ENCODE peak calls at places on chromosomes 11 and 22, in seven cellular contexts. L is H9, G is IMR-90, M is PC-9, A is K562, O is astrocyte, Q is PC-3. F is an unnamed sample.

GRCh38 chr11:111777094-111778046 is 11.2 kb upstream of the PPP2R1B start:
- DNase-seq in G (peak; percentile 82), Q (peak; percentile 81), L (no peak), O (peak; percentile 54), A (peak; percentile 63), M (peak; percentile 8), F (peak; percentile 100)

GRCh38 chr22:32177221-32177765 is 18.2 kb upstream of the C22orf42 start:
- DNase-seq in M (no peak), Q (peak; percentile 1), A (no peak), O (no peak), L (no peak), G (no peak), F (no peak)

GRCh38 chr22:42613869-42614268 is 814 bp downstream of the POLDIP3 start:
- DNase-seq in O (peak; percentile 15), Q (peak; percentile 13), M (no peak), A (no peak), G (no peak), L (no peak), F (no peak)

GRCh38 chr11:1771700-1772099 is 8.0 kb upstream of the CTSD start:
- DNase-seq in Q (no peak), A (no peak), O (peak; percentile 38), L (no peak), G (peak; percentile 62), M (no peak), F (no peak)

GRCh38 chr11:62595124-62595523 is 3.8 kb upstream of the TUT1 start:
- DNase-seq in A (no peak), Q (no peak), M (no peak), L (no peak), O (no peak), G (no peak), F (no peak)

GRCh38 chr22:35258144-35258988 is 1.1 kb downstream of the HMGXB4 start:
- DNase-seq in A (peak; percentile 12), O (peak; percentile 51), L (peak; percentile 46), G (peak; percentile 11), M (no peak), Q (peak; percentile 25), F (peak; percentile 68)

GRCh38 chr11:45085657-45086501 is 60.6 kb upstream of the PRDM11 start:
- DNase-seq in Q (no peak), O (no peak), M (no peak), G (no peak), A (no peak), L (peak; percentile 54), F (no peak)

GRCh38 chr11:126695293-126695692 is 305.3 kb downstream of the KIRREL3 start:
- DNase-seq in A (no peak), M (no peak), G (no peak), L (no peak), Q (no peak), O (no peak), F (no peak)

GRCh38 chr11:26741036-26741435 is 19.2 kb upstream of the SLC5A12 start:
- DNase-seq in O (peak; percentile 69), A (no peak), L (no peak), M (no peak), Q (no peak), G (no peak), F (peak; percentile 2)

GRCh38 chr22:20761536-20761935 is 12.4 kb upstream of the SERPIND1 start:
- DNase-seq in O (peak; percentile 45), G (peak; percentile 55), A (no peak), L (no peak), Q (no peak), M (no peak), F (no peak)

GRCh38 chr22:47163481-47163875 is 401.0 kb downstream of the TBC1D22A start:
- DNase-seq in O (no peak), M (no peak), L (peak; percentile 17), G (no peak), Q (no peak), A (no peak), F (no peak)

GRCh38 chr11:32006799-32007388 is 84.0 kb upstream of the RCN1 start:
- DNase-seq in O (peak; percentile 23), A (peak; percentile 46), Q (peak; percentile 71), G (peak; percentile 51), M (peak; percentile 25), L (peak; percentile 44), F (peak; percentile 88)

GRCh38 chr11:111785886-111786412 is 19.8 kb upstream of the PPP2R1B start:
- DNase-seq in O (no peak), A (no peak), M (no peak), L (no peak), G (no peak), Q (no peak), F (no peak)

GRCh38 chr11:92752122-92752521 is 217.3 kb upstream of the MTNR1B start:
- DNase-seq in O (no peak), A (no peak), Q (no peak), G (no peak), M (no peak), L (no peak), F (no peak)

GRCh38 chr11:34706709-34707461 is 86.0 kb downstream of the EHF start:
- DNase-seq in L (no peak), M (no peak), O (no peak), Q (no peak), G (no peak), A (no peak), F (no peak)

GRCh38 chr11:97143463-97143862 is 753.6 kb downstream of the JRKL start:
- DNase-seq in O (no peak), G (no peak), A (no peak), M (no peak), L (no peak), Q (no peak), F (no peak)

GRCh38 chr11:74397531-74398243 is 546 bp downstream of the PGM2L1 start:
- DNase-seq in A (peak; percentile 36), M (peak; percentile 56), G (peak; percentile 30), Q (peak; percentile 77), O (peak; percentile 37), L (peak; percentile 45), F (no peak)

GRCh38 chr11:6531267-6531752 is 34.2 kb downstream of the DNHD1 start:
- DNase-seq in L (no peak), O (peak; percentile 8), M (peak; percentile 8), Q (peak; percentile 60), G (peak; percentile 52), A (peak; percentile 65), F (peak; percentile 66)

GRCh38 chr11:16895306-16895705 is 118.9 kb downstream of the PLEKHA7 start:
- DNase-seq in G (no peak), Q (no peak), A (no peak), M (no peak), L (no peak), O (peak; percentile 46), F (peak; percentile 43)

GRCh38 chr11:116505466-116506247 is 267.1 kb downstream of the BUD13 start:
- DNase-seq in O (no peak), Q (no peak), M (no peak), L (no peak), G (no peak), A (no peak), F (no peak)
- H3K4me2 ChIP-seq in O (no peak overlapping the region), Q (no peak overlapping the region), M (no peak overlapping the region), L (no peak overlapping the region), G (no peak overlapping the region), A (no peak overlapping the region), F (no peak overlapping the region)

GRCh38 chr11:68828155-68828931 is 13.4 kb downstream of the CPT1A start:
- DNase-seq in M (no peak), L (no peak), O (no peak), G (no peak), A (no peak), Q (no peak), F (no peak)

GRCh38 chr11:68826726-68827125 is 15.0 kb downstream of the CPT1A start:
- DNase-seq in Q (no peak), G (no peak), O (no peak), A (no peak), M (no peak), L (no peak), F (no peak)

GRCh38 chr11:68822546-68822945 is 19.2 kb downstream of the CPT1A start:
- DNase-seq in G (no peak), Q (no peak), O (no peak), M (no peak), L (no peak), A (no peak), F (no peak)

GRCh38 chr11:68827733-68828132 is 14.0 kb downstream of the CPT1A start:
- DNase-seq in Q (no peak), M (no peak), A (no peak), L (no peak), O (no peak), G (no peak), F (no peak)

DNA sequence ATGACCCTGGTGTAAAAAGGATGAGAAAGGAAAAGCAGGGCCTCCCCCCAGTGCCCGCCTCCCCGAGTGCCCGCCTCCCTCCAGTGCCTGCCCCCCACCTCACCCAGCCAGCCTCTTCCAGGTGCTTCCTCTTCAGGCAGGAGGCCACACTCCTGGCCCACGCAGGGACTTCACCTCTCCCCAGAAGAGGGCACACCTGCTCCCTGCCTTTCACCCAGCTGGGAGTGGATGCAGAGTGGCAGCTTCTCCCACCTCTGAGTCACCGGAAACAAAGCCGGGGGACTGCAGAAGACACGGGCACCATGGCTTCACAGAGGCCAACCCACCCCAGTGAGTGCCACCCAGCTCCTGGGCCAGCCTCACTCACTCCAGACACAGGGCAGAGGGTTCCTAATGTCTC is 16.1 kb downstream of the CPT1A start:
- DNase-seq in G (no peak), M (peak; percentile 73), L (peak; percentile 70), O (no peak), A (no peak), Q (peak; percentile 75), F (no peak)
- H3K4me2 ChIP-seq in G (no peak overlapping the region), M (no peak overlapping the region), L (no peak overlapping the region), O (no peak overlapping the region), A (no peak overlapping the region), Q (no peak overlapping the region), F (no peak overlapping the region)

DNA sequence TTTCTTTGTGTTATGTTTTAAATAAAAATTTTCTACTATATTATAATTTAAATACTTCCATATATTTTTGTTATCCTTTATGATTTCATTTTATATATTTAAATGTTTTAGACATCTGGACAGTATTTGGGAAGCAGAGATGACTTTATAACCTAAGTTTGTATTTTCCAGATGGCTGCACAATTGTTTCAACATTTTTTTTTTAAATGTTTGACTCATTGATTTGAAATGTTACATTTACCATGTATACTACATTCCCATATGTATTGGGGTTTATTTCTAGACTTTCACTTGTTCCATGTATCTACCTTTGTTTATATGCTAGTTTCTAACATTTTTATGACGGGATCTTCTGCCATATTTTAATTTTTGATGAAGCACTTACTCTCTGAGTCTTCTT is 766.5 kb downstream of the METTL15 start:
- DNase-seq in O (no peak), A (no peak), L (no peak), Q (peak; percentile 52), M (no peak), G (peak; percentile 53), F (no peak)
- H3K4me2 ChIP-seq in O (no peak overlapping the region), A (no peak overlapping the region), L (no peak overlapping the region), Q (no peak overlapping the region), M (no peak overlapping the region), G (no peak overlapping the region), F (no peak overlapping the region)

DNA sequence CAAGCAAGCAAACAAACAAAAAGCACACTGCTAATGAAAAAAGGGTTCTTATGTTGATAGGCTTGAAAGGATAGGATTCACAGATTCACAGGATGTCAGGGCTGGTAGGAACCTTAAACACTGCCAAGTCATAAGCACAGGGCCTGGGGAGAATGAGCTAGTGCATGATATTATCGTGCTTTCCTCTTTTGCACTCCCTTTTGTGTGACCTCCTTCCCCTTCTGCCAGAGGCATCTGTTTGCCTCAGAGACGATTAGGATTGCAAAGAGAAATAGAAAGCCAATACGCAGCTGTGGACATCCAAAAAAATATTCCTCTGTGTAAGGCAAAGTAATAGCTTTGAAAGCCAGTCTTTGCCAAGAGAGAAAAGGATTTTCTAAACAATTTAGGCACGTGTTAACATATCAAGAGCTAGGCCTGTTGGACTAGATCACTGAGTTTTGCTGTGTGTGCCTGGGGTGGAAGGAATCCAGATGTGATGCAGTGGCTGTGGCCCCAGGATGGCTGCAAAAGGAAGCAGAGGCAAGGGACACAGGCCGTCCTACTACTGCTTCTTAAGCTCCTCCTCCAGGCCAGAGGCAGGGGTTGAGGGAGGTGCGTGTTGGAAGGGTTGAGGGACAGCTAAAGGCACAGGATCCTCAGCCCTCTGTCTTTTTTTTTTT is 30.6 kb downstream of the MCHR1 start:
- DNase-seq in A (no peak), M (no peak), G (peak; percentile 84), O (no peak), L (no peak), Q (no peak), F (no peak)
- H3K4me2 ChIP-seq in A (peak overlapping the region; percentile 21), M (no peak overlapping the region), G (peak overlapping the region; percentile 34), O (no peak overlapping the region), L (no peak overlapping the region), Q (no peak overlapping the region), F (no peak overlapping the region)

F was measured in Karpas-422.